ENCODE peak calls at places on chromosomes 11 and 22, in seven cellular contexts. G is activated naive CD4-positive, alpha-beta T cell; A is NCI-H1048; L is stimulated activated naive CD8-positive, alpha-beta T cell treated with anti-CD3 and anti-CD28 coated beads, Interleukin-15, Interleukin-2, amounts not matched to agents 100 U/mL and 50 U/mL, for 24 hours; Z is ELF-1; O is AG08396; T is activated CD4-positive, alpha-beta T cell treated with anti-CD3 and anti-CD28 coated beads for 24 hours. X is an unnamed sample.

GRCh38 chr22:50445071-50445879 is 29.6 kb downstream of the SBF1 start:
- DNase-seq in A (no peak), L (peak), Z (no peak), G (no peak), T (no peak), O (no peak), X (no peak)

GRCh38 chr11:91308069-91308468 is 916.5 kb upstream of the FAT3 start:
- DNase-seq in G (no peak), L (no peak), Z (no peak), T (no peak), O (no peak), A (no peak), X (no peak)

GRCh38 chr11:95912902-95913560 is 10.9 kb downstream of the MTMR2 start:
- DNase-seq in L (no peak), G (no peak), Z (no peak), O (no peak), T (no peak), A (no peak), X (no peak)

GRCh38 chr11:125016413-125016812 is 46.7 kb upstream of the SLC37A2 start:
- DNase-seq in T (no peak), Z (no peak), O (no peak), A (no peak), G (no peak), L (no peak), X (no peak)

GRCh38 chr11:32427935-32428664 is 7.2 kb downstream of the WT1 start:
- DNase-seq in Z (peak), L (no peak), G (no peak), A (no peak), T (no peak), O (no peak), X (no peak)

GRCh38 chr11:84498016-84498415 is 1129.1 kb downstream of the DLG2 start:
- DNase-seq in G (no peak), Z (no peak), A (no peak), T (no peak), L (no peak), O (no peak), X (peak)

GRCh38 chr11:4098026-4098621 is 3.5 kb downstream of the RRM1 start:
- DNase-seq in O (no peak), T (no peak), Z (no peak), L (no peak), G (no peak), A (no peak), X (no peak)

GRCh38 chr11:128632151-128632791 is 44.9 kb upstream of the ETS1 start:
- DNase-seq in O (peak), Z (peak), A (no peak), L (peak), G (no peak), T (no peak), X (no peak)

GRCh38 chr11:5596611-5597201 is at the start of gene TRIM6:
- DNase-seq in O (peak), Z (peak), A (no peak), T (no peak), L (peak), G (no peak), X (peak)

GRCh38 chr11:41497974-41498373 is 38.5 kb upstream of the LRRC4C start:
- DNase-seq in T (no peak), A (no peak), L (no peak), G (no peak), Z (peak), O (no peak), X (no peak)

GRCh38 chr11:14905104-14906033 is 13.3 kb upstream of the CYP2R1 start:
- DNase-seq in G (peak), Z (peak), A (no peak), O (peak), T (peak), L (peak), X (no peak)

GRCh38 chr22:37633082-37633692 is 6.3 kb upstream of the SH3BP1 start:
- DNase-seq in Z (no peak), O (no peak), L (peak), G (no peak), T (no peak), A (no peak), X (no peak)

GRCh38 chr11:116422976-116423375 is 349.8 kb downstream of the BUD13 start:
- DNase-seq in O (no peak), G (no peak), A (no peak), L (no peak), T (no peak), Z (peak), X (no peak)

GRCh38 chr11:14969922-14970323 is 2.2 kb downstream of the CALCA start:
- DNase-seq in T (peak), G (peak), Z (peak), L (peak), O (no peak), A (no peak), X (no peak)

GRCh38 chr11:7485136-7485853 is at the start of gene OLFML1:
- DNase-seq in A (no peak), T (no peak), L (no peak), G (no peak), Z (peak), O (peak), X (no peak)

GRCh38 chr11:131662310-131662709 is 291.9 kb downstream of the NTM start:
- DNase-seq in O (no peak), A (no peak), Z (no peak), G (no peak), L (no peak), T (no peak), X (no peak)

GRCh38 chr22:21100149-21101032 is 54.6 kb downstream of the LRRC74B start:
- DNase-seq in O (no peak), G (no peak), L (no peak), T (no peak), A (no peak), Z (no peak), X (no peak)

GRCh38 chr22:39900306-39901227 is at the start of gene GRAP2:
- DNase-seq in T (no peak), G (no peak), Z (no peak), L (peak), O (no peak), A (no peak), X (no peak)

GRCh38 chr11:99020324-99021225 is at the start of gene CNTN5:
- DNase-seq in G (no peak), O (peak), Z (peak), L (peak), A (no peak), T (no peak), X (no peak)

GRCh38 chr11:126282361-126282741 is 542 bp upstream of the TIRAP start:
- DNase-seq in Z (peak), L (peak), O (peak), T (peak), G (no peak), A (no peak), X (peak)

GRCh38 chr11:118370774-118371173 is 11.4 kb downstream of the UBE4A start:
- DNase-seq in Z (no peak), L (no peak), G (no peak), T (no peak), A (no peak), O (no peak), X (no peak)

GRCh38 chr11:10709299-10710086 is 15.9 kb upstream of the IRAG1 start:
- DNase-seq in T (no peak), L (no peak), A (no peak), O (peak), G (no peak), Z (no peak), X (no peak)

GRCh38 chr11:65903068-65903481 is 2.9 kb upstream of the FOSL1 start:
- DNase-seq in Z (peak), T (no peak), L (no peak), G (no peak), O (peak), A (no peak), X (no peak)

GRCh38 chr11:67668191-67668551 is 6.3 kb downstream of the ALDH3B2 start:
- DNase-seq in O (peak), Z (no peak), A (no peak), G (no peak), L (no peak), T (no peak), X (no peak)

GRCh38 chr22:49551897-49552659 is 275.6 kb downstream of the BRD1 start:
- DNase-seq in L (no peak), O (no peak), G (no peak), Z (no peak), T (no peak), A (no peak), X (no peak)

GRCh38 chr11:69035959-69036340 is 12.8 kb upstream of the TPCN2 start:
- DNase-seq in A (no peak), Z (no peak), T (no peak), O (peak), G (no peak), L (no peak), X (no peak)

GRCh38 chr11:17991799-17992433 is 20.9 kb downstream of the SERGEF start:
- DNase-seq in G (no peak), Z (no peak), O (peak), L (peak), A (peak), T (peak), X (no peak)

X was measured in omental fat pad.